ENCODE peak calls at places on chromosome 13, in nine cellular contexts. M is Peyer's patch; V is heart left ventricle; O is stimulated activated CD8-positive, alpha-beta memory T cell treated with anti-CD3 and anti-CD28 coated beads, Interleukin-15, amount 100 ng/mL, for 1 hour; S is PC-3; J is NCI-H2029; Q is hypothalamus; A is H9; W is fibroblast of villous mesenchyme. D is an unnamed sample.

GRCh38 chr13:48296528-48296927 is 7.0 kb upstream of the RB1 start:
- DNase-seq in M (no peak), V (no peak), O (no peak), S (no peak), J (no peak), Q (no peak), A (no peak), W (no peak), D (no peak)

GRCh38 chr13:82298110-82298509 is 1584.2 kb downstream of the SLITRK1 start:
- DNase-seq in M (no peak), V (no peak), O (no peak), S (no peak), J (no peak), Q (no peak), A (no peak), W (no peak), D (no peak)

GRCh38 chr13:20412761-20413355 is 112.8 kb downstream of the CRYL1 start:
- DNase-seq in M (no peak), V (no peak), O (no peak), S (peak), J (no peak), Q (no peak), A (peak), W (no peak), D (peak)

GRCh38 chr13:96053003-96053703 is at the start of gene UGGT2:
- DNase-seq in M (peak), V (peak), O (no peak), S (peak), J (peak), Q (peak), A (peak), W (peak), D (peak)

GRCh38 chr13:19089315-19089714 is 92.3 kb downstream of the TUBA3C start:
- DNase-seq in M (no peak), V (no peak), O (no peak), S (peak), J (no peak), Q (no peak), A (no peak), W (no peak), D (no peak)

GRCh38 chr13:113351514-113352026 is 12.4 kb downstream of the GRTP1 start:
- DNase-seq in M (no peak), V (no peak), O (no peak), S (no peak), J (no peak), Q (peak), A (peak), W (no peak), D (no peak)

GRCh38 chr13:112932971-112933370 is 36.0 kb upstream of the MCF2L start:
- DNase-seq in M (no peak), V (no peak), O (no peak), S (no peak), J (no peak), Q (no peak), A (no peak), W (no peak), D (no peak)

GRCh38 chr13:97302611-97303010 is 80.5 kb downstream of the MBNL2 start:
- DNase-seq in M (no peak), V (no peak), O (no peak), S (no peak), J (no peak), Q (no peak), A (no peak), W (no peak), D (no peak)

GRCh38 chr13:38636106-38636505 is 50.8 kb upstream of the FREM2 start:
- DNase-seq in M (no peak), V (no peak), O (no peak), S (no peak), J (no peak), Q (no peak), A (no peak), W (no peak), D (no peak)

GRCh38 chr13:73767747-73768315 is 366.4 kb downstream of the KLF12 start:
- DNase-seq in M (peak), V (no peak), O (no peak), S (peak), J (no peak), Q (no peak), A (no peak), W (no peak), D (peak)

D was measured in GM23338.